ENCODE peak calls at places on chromosomes 1 and 21, in six cellular contexts. K, U, T, O, J and S are unnamed samples.

GRCh38 chr1:210201671-210202070 is 30.9 kb upstream of the SERTAD4 start:
- DNase-seq in K (no peak), U (no peak), T (no peak), O (no peak), J (no peak), S (no peak)

GRCh38 chr1:180181048-180181447 is 26.4 kb downstream of the QSOX1 start:
- DNase-seq in K (peak; percentile 20), U (no peak), T (no peak), O (no peak), J (peak; percentile 39), S (no peak)

GRCh38 chr1:220327106-220327505 is 54.9 kb upstream of the RAB3GAP2 start:
- DNase-seq in K (no peak), U (no peak), T (no peak), O (no peak), J (no peak), S (no peak)

GRCh38 chr1:224377676-224378006 is 21.0 kb downstream of the CNIH4 start:
- DNase-seq in K (no peak), U (peak; percentile 65), T (peak; percentile 41), O (no peak), J (peak; percentile 16), S (peak; percentile 22)

GRCh38 chr1:204453141-204453772 is 41.3 kb downstream of the PIK3C2B start:
- DNase-seq in K (peak; percentile 75), U (no peak), T (no peak), O (no peak), J (no peak), S (no peak)

GRCh38 chr1:165356876-165357275 is 361 bp upstream of the LMX1A start:
- DNase-seq in K (no peak), U (no peak), T (no peak), O (no peak), J (no peak), S (no peak)

GRCh38 chr1:226268421-226269124 is 40.4 kb downstream of the LIN9 start:
- DNase-seq in K (no peak), U (peak; percentile 55), T (peak; percentile 22), O (no peak), J (no peak), S (no peak)

GRCh38 chr1:157505481-157506272 is 46.6 kb downstream of the FCRL5 start:
- DNase-seq in K (peak; percentile 60), U (peak; percentile 36), T (peak; percentile 13), O (peak; percentile 39), J (peak; percentile 89), S (no peak)

GRCh38 chr1:113617438-113618141 is 141.7 kb downstream of the PHTF1 start:
- DNase-seq in K (no peak), U (peak; percentile 26), T (no peak), O (no peak), J (no peak), S (no peak)

GRCh38 chr1:5978452-5978851 is 13.8 kb downstream of the NPHP4 start:
- DNase-seq in K (no peak), U (no peak), T (no peak), O (no peak), J (no peak), S (no peak)

GRCh38 chr1:15848143-15848928 is 829 bp downstream of the SPEN start:
- DNase-seq in K (peak; percentile 51), U (peak; percentile 25), T (no peak), O (no peak), J (peak; percentile 58), S (no peak)

GRCh38 chr1:244049142-244049968 is 1.7 kb upstream of the ZBTB18 start:
- DNase-seq in K (peak; percentile 83), U (no peak), T (peak; percentile 63), O (no peak), J (peak; percentile 76), S (no peak)

GRCh38 chr1:22387888-22388564 is 63.6 kb upstream of the ZBTB40 start:
- DNase-seq in K (no peak), U (no peak), T (no peak), O (no peak), J (peak; percentile 32), S (peak; percentile 14)

GRCh38 chr1:43890815-43891214 is 42.8 kb upstream of the ARTN start:
- DNase-seq in K (no peak), U (no peak), T (no peak), O (no peak), J (no peak), S (no peak)

GRCh38 chr1:96843196-96843595 is 121.6 kb downstream of the PTBP2 start:
- DNase-seq in K (no peak), U (no peak), T (no peak), O (peak; percentile 4), J (peak; percentile 8), S (no peak)

GRCh38 chr21:27719226-27719625 is 752.3 kb upstream of the ADAMTS5 start:
- DNase-seq in K (no peak), U (no peak), T (no peak), O (no peak), J (no peak), S (no peak)

GRCh38 chr1:231926340-231926739 is 299.8 kb downstream of the DISC1 start:
- DNase-seq in K (no peak), U (peak; percentile 32), T (no peak), O (no peak), J (no peak), S (no peak)

GRCh38 chr1:6483010-6483760 is 8.3 kb downstream of the PLEKHG5 start:
- DNase-seq in K (no peak), U (no peak), T (no peak), O (no peak), J (no peak), S (no peak)

GRCh38 chr1:53899206-53899628 is 5.2 kb downstream of the DIO1 start:
- DNase-seq in K (no peak), U (no peak), T (no peak), O (no peak), J (peak; percentile 43), S (no peak)

GRCh38 chr1:168974117-168974516 is 132.4 kb upstream of the ATP1B1 start:
- DNase-seq in K (no peak), U (peak; percentile 15), T (no peak), O (no peak), J (no peak), S (no peak)

GRCh38 chr1:6459850-6460265 is 6.1 kb downstream of the TNFRSF25 start:
- DNase-seq in K (peak; percentile 28), U (no peak), T (no peak), O (no peak), J (no peak), S (no peak)

GRCh38 chr1:11778844-11779623 is 17.0 kb downstream of the C1orf167 start:
- DNase-seq in K (no peak), U (no peak), T (no peak), O (no peak), J (no peak), S (no peak)

GRCh38 chr1:235074335-235075120 is 54.1 kb downstream of the TOMM20 start:
- DNase-seq in K (no peak), U (peak; percentile 73), T (no peak), O (no peak), J (peak; percentile 55), S (no peak)

GRCh38 chr21:45416619-45417018 is 11.7 kb downstream of the COL18A1 start:
- DNase-seq in K (no peak), U (no peak), T (no peak), O (no peak), J (peak; percentile 4), S (no peak)

GRCh38 chr1:52680353-52680752 is 17.8 kb downstream of the COA7 start:
- DNase-seq in K (no peak), U (no peak), T (no peak), O (no peak), J (no peak), S (no peak)
- H3K27ac ChIP-seq in K (no peak overlapping the region), U (no peak overlapping the region), T (no peak overlapping the region), O (no peak overlapping the region), J (no peak overlapping the region), S (no peak overlapping the region)

GRCh38 chr1:59743324-59744108 is 71.2 kb upstream of the HOOK1 start:
- DNase-seq in K (no peak), U (no peak), T (no peak), O (peak; percentile 61), J (no peak), S (no peak)
- H3K27ac ChIP-seq in K (peak overlapping the region; percentile 63), U (no peak overlapping the region), T (no peak overlapping the region), O (no peak overlapping the region), J (peak overlapping the region; percentile 68), S (no peak overlapping the region)

GRCh38 chr1:221675880-221676800 is 65.7 kb downstream of the DUSP10 start:
- DNase-seq in K (no peak), U (no peak), T (no peak), O (no peak), J (no peak), S (no peak)

GRCh38 chr1:221672965-221673364 is 68.9 kb downstream of the DUSP10 start:
- DNase-seq in K (no peak), U (no peak), T (no peak), O (no peak), J (no peak), S (no peak)

GRCh38 chr1:221669441-221669840 is 72.4 kb downstream of the DUSP10 start:
- DNase-seq in K (no peak), U (peak; percentile 74), T (no peak), O (no peak), J (no peak), S (no peak)

GRCh38 chr1:221670081-221670480 is 71.8 kb downstream of the DUSP10 start:
- DNase-seq in K (no peak), U (peak; percentile 56), T (no peak), O (no peak), J (no peak), S (no peak)

DNA sequence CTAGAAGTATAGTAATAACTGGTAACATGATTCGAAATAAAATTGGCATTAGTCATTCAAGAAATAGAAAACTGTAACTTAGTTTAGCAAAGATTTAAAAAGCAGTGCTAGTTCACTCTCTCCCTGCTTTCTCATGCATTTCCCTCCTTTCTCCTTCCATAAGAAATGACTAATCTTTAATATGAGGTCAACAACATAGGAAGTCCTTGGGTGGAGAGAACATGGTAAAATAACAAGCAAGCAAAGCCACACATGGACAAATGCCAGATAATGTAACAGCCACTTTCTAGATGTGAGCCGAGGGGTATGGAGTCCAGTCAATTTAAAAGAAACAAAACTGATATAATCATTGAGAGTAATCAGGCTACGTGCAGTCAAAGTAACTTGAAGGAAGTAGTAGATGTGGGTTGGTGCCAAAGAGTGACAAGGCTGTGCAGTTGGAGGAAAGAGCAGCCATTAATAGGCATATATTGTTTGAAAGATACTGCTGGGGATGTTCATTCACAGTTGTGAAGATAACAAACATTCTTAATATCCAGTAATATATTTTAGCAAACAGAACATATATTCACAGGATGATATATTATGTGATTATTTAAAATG is 69.6 kb downstream of the DUSP10 start:
- DNase-seq in K (no peak), U (peak; percentile 75), T (no peak), O (no peak), J (no peak), S (no peak)
- H3K27ac ChIP-seq in K (no peak overlapping the region), U (no peak overlapping the region), T (no peak overlapping the region), O (no peak overlapping the region), J (no peak overlapping the region), S (no peak overlapping the region)

GRCh38 chr1:116982319-116983004 is 19.1 kb upstream of the CD101 start:
- DNase-seq in K (no peak), U (no peak), T (no peak), O (no peak), J (peak; percentile 81), S (no peak)

GRCh38 chr1:116981521-116982037 is 20.0 kb upstream of the CD101 start:
- DNase-seq in K (no peak), U (no peak), T (no peak), O (no peak), J (no peak), S (no peak)

GRCh38 chr1:116983112-116983511 is 18.4 kb upstream of the CD101 start:
- DNase-seq in K (no peak), U (no peak), T (no peak), O (no peak), J (no peak), S (no peak)

GRCh38 chr1:116984406-116985160 is 17.0 kb upstream of the CD101 start:
- DNase-seq in K (no peak), U (no peak), T (no peak), O (no peak), J (no peak), S (no peak)

GRCh38 chr1:116983678-116984077 is 17.9 kb upstream of the CD101 start:
- DNase-seq in K (no peak), U (no peak), T (no peak), O (no peak), J (no peak), S (no peak)
- H3K27ac ChIP-seq in K (peak overlapping the region; percentile 83), U (no peak overlapping the region), T (no peak overlapping the region), O (no peak overlapping the region), J (no peak overlapping the region), S (no peak overlapping the region)